ENCODE peak calls at places on chromosomes 6 and 20, in four cellular contexts. One of them, this sample, is unnamed.

GRCh38 chr6:71498643-71499042 is 210.0 kb downstream of the OGFRL1 start:
- DNase-seq in HFF-Myc: no peak
- DNase-seq in heart right ventricle: no peak
- DNase-seq in upper lobe of left lung: no peak
- DNase-seq in this sample: no peak

GRCh38 chr6:50147371-50147770 is 97.6 kb upstream of the DEFB112 start:
- DNase-seq in HFF-Myc: no peak
- DNase-seq in heart right ventricle: no peak
- DNase-seq in upper lobe of left lung: no peak
- DNase-seq in this sample: no peak

GRCh38 chr6:139518556-139519091 is 144.2 kb upstream of the CITED2 start:
- DNase-seq in HFF-Myc: no peak
- DNase-seq in heart right ventricle: no peak
- DNase-seq in upper lobe of left lung: no peak
- DNase-seq in this sample: no peak

GRCh38 chr6:137894779-137895385 is 27.8 kb downstream of the TNFAIP3 start:
- DNase-seq in HFF-Myc: no peak
- DNase-seq in heart right ventricle: no peak
- DNase-seq in upper lobe of left lung: no peak
- DNase-seq in this sample: no peak

GRCh38 chr6:88165087-88165876 is 865 bp downstream of the CNR1 start:
- DNase-seq in HFF-Myc: no peak
- DNase-seq in heart right ventricle: no peak
- DNase-seq in upper lobe of left lung: no peak
- DNase-seq in this sample: no peak

GRCh38 chr6:132052096-132052495 is 100.9 kb upstream of the CCN2 start:
- DNase-seq in HFF-Myc: no peak
- DNase-seq in heart right ventricle: no peak
- DNase-seq in upper lobe of left lung: no peak
- DNase-seq in this sample: no peak

GRCh38 chr6:91412532-91412931 is 825.7 kb upstream of the MAP3K7 start:
- DNase-seq in HFF-Myc: no peak
- DNase-seq in heart right ventricle: no peak
- DNase-seq in upper lobe of left lung: no peak
- DNase-seq in this sample: no peak

GRCh38 chr20:56861590-56861989 is 232.5 kb downstream of the TFAP2C start:
- DNase-seq in HFF-Myc: no peak
- DNase-seq in heart right ventricle: no peak
- DNase-seq in upper lobe of left lung: no peak
- DNase-seq in this sample: no peak

GRCh38 chr6:157106487-157106886 is 216.8 kb downstream of the TMEM242 start:
- DNase-seq in HFF-Myc: no peak
- DNase-seq in heart right ventricle: no peak
- DNase-seq in upper lobe of left lung: no peak
- DNase-seq in this sample: no peak

GRCh38 chr20:47136782-47137181 is 219.7 kb downstream of the ZMYND8 start:
- DNase-seq in HFF-Myc: no peak
- DNase-seq in heart right ventricle: no peak
- DNase-seq in upper lobe of left lung: no peak
- DNase-seq in this sample: no peak

GRCh38 chr6:36610576-36611336 is 16.6 kb downstream of the SRSF3 start:
- DNase-seq in HFF-Myc: no peak
- DNase-seq in heart right ventricle: no peak
- DNase-seq in upper lobe of left lung: no peak
- DNase-seq in this sample: peak; percentile 25

GRCh38 chr20:37179671-37180524 is 550 bp upstream of the MROH8 start:
- DNase-seq in HFF-Myc: no peak
- DNase-seq in heart right ventricle: no peak
- DNase-seq in upper lobe of left lung: no peak
- DNase-seq in this sample: no peak

GRCh38 chr20:56422131-56422823 is 10.2 kb downstream of the CASS4 start:
- DNase-seq in HFF-Myc: peak; percentile 71
- DNase-seq in heart right ventricle: no peak
- DNase-seq in upper lobe of left lung: no peak
- DNase-seq in this sample: no peak

GRCh38 chr6:69914015-69914485 is 47.7 kb downstream of the COL19A1 start:
- DNase-seq in HFF-Myc: no peak
- DNase-seq in heart right ventricle: no peak
- DNase-seq in upper lobe of left lung: no peak
- DNase-seq in this sample: no peak
- TF ChIP-seq CTCF in HFF-Myc: no peak
- TF ChIP-seq CTCF in heart right ventricle: no peak
- TF ChIP-seq CTCF in upper lobe of left lung: no peak
- TF ChIP-seq CTCF in this sample: no peak

GRCh38 chr20:4617484-4617883 is 104.2 kb upstream of the PRND start:
- DNase-seq in HFF-Myc: no peak
- DNase-seq in heart right ventricle: no peak
- DNase-seq in upper lobe of left lung: no peak
- DNase-seq in this sample: no peak

GRCh38 chr20:4613184-4613583 is 108.5 kb upstream of the PRND start:
- DNase-seq in HFF-Myc: no peak
- DNase-seq in heart right ventricle: no peak
- DNase-seq in upper lobe of left lung: no peak
- DNase-seq in this sample: no peak

GRCh38 chr20:4617019-4617418 is 104.7 kb upstream of the PRND start:
- DNase-seq in HFF-Myc: no peak
- DNase-seq in heart right ventricle: no peak
- DNase-seq in upper lobe of left lung: no peak
- DNase-seq in this sample: no peak

GRCh38 chr20:4610871-4611270 is 110.8 kb upstream of the PRND start:
- DNase-seq in HFF-Myc: no peak
- DNase-seq in heart right ventricle: no peak
- DNase-seq in upper lobe of left lung: no peak
- DNase-seq in this sample: no peak

DNA sequence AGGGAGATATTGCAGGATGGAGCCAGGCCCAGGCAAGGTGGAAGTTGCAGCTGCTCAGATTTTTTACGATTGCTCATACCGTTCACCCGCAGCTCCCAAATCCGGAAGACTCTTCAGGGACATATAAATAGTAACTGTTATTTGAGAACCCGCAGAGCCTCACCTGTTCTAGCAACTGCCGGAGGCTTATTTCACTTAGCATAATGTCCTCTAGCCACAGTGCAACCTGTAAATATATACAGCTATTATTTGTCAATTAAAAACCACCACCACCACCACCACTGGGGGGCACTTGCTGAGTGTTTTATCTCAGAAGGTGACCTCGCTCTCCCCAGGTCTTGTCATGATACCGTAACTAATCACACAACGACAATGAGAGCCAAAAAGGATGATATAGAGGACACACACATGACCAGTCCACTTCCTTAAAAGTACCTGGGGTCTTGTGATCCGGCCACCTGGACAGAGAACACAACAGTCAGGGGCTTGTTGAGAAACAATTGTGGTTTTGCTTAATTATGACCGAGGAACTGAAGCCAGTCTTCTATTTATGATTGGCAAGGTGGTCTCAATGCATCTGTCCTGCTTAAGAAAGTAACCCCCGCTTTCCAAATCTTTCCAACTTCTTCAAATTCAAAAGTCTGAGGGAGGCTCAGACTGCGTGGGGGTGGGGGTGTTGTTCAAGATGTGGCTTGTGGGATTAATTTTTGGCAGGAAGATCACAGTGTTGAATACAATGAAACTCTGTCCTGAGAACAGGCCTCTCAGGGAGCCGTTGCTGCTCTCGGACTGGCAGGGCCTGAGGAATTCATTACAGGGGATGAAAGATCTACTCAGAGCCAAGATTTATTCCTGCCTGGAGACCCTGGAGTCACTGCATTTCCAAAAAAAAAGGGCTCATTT is 107.7 kb upstream of the PRND start:
- DNase-seq in HFF-Myc: no peak
- DNase-seq in heart right ventricle: peak; percentile 23
- DNase-seq in upper lobe of left lung: no peak
- DNase-seq in this sample: peak; percentile 43
- H3K4me3 ChIP-seq in HFF-Myc: no peak overlapping the region
- H3K4me3 ChIP-seq in heart right ventricle: no peak overlapping the region
- H3K4me3 ChIP-seq in upper lobe of left lung: no peak overlapping the region
- H3K4me3 ChIP-seq in this sample: no peak overlapping the region

DNA sequence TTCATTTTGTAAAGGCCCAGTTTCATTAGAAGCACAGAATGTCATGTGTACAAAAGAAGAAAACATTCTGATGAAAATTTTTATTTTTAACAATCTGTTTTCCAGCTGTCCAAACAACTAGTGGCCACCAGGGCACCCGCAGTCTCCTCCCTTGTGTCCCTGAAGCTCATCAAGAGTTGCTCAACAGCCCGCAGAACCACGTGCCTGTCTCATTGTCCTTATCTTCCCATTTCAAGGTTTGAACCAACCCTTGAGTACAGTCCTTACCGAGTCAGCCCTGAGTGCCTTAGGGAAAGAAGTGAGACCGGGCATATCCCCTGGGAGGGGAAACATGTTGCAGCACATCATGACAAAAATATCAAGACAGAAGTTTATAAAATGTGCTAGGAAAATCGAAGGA is 15.9 kb upstream of the ZNF133 start:
- DNase-seq in HFF-Myc: peak; percentile 15
- DNase-seq in heart right ventricle: peak; percentile 42
- DNase-seq in upper lobe of left lung: no peak
- DNase-seq in this sample: peak; percentile 87
- TF ChIP-seq CTCF in HFF-Myc: peak; percentile 27
- TF ChIP-seq CTCF in heart right ventricle: no peak
- TF ChIP-seq CTCF in upper lobe of left lung: no peak
- TF ChIP-seq CTCF in this sample: peak; percentile 51

GRCh38 chr6:30683980-30684338 is 2.5 kb downstream of the PPP1R18 start:
- DNase-seq in HFF-Myc: no peak
- DNase-seq in heart right ventricle: no peak
- DNase-seq in upper lobe of left lung: no peak
- DNase-seq in this sample: no peak

GRCh38 chr6:30683137-30683979 is 3.1 kb downstream of the PPP1R18 start:
- DNase-seq in HFF-Myc: no peak
- DNase-seq in heart right ventricle: peak; percentile 48
- DNase-seq in upper lobe of left lung: no peak
- DNase-seq in this sample: no peak

GRCh38 chr6:30681696-30682180 is 4.7 kb downstream of the PPP1R18 start:
- DNase-seq in HFF-Myc: no peak
- DNase-seq in heart right ventricle: no peak
- DNase-seq in upper lobe of left lung: no peak
- DNase-seq in this sample: no peak

GRCh38 chr6:30684386-30685156 is 1.9 kb downstream of the PPP1R18 start:
- DNase-seq in HFF-Myc: no peak
- DNase-seq in heart right ventricle: peak; percentile 53
- DNase-seq in upper lobe of left lung: peak; percentile 74
- DNase-seq in this sample: peak; percentile 50

DNA sequence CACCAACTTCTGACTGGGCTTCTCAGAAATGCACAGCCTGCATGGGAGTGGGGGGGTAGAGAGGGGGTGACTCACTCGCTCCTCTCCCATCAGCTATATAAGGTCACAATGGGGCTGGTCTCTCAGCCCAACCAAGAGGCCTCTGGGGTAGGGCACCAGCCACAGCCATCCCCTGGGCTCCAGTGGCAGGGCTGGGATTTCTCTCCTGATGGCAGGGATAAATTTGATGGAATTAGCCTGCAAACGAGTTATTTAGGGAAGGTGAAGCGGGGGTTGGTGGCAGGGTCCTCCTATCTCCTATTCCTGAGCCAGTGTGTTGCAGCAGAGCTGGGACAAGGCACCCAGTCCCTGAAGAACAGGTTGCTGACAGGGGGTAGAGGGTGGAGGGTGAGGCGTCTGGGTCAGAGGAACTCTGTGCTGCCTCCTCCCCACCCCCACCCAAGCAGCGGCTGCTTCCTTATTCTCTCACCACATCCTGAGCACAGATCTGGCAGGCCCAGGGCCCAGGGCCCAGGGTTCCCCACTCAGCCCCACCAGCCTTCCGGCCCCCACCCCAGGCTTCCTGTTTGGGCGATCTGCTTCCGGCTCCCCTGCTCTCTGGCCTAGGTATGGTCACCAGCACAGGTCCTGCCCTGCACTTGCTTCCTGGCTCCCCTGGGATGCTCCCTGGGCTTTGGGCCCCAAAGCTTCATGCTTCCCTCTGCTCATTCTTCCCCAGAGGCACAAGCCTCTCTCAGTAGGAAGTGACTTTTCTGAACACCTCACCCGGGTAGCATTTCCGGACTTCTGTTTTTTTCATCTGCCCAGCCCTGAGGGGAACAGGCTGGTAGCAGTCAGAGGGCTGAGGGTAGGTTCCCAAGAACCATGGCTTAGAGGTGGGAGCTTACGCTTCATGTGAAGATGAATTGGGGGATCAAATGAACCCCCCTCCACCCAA is 4.0 kb downstream of the PPP1R18 start:
- DNase-seq in HFF-Myc: peak; percentile 59
- DNase-seq in heart right ventricle: peak; percentile 82
- DNase-seq in upper lobe of left lung: peak; percentile 88
- DNase-seq in this sample: peak; percentile 88
- H3K4me3 ChIP-seq in HFF-Myc: peak overlapping the region; percentile 79
- H3K4me3 ChIP-seq in heart right ventricle: peak overlapping the region; percentile 80
- H3K4me3 ChIP-seq in upper lobe of left lung: peak overlapping the region; percentile 70
- H3K4me3 ChIP-seq in this sample: peak overlapping the region; percentile 72

DNA sequence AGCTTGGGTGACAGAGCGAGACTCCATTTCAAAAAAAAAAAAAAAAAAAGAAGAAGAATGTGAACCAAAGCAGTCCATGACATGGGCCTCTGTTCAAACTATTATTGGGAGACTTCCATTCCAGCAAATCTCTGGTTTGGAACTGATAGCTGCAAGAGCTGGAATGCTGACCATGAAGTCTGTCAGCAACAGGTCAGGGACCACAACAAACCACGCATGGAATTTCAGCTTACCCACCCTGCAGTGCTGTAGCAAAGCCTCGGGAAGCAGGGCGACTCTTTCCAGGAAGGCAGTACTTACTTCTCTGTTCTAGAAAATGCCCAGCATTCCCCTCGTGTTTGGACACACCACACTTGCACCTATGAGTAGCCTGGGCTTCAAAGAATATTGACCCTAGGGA is 34.1 kb upstream of the TBC1D7 start:
- DNase-seq in HFF-Myc: peak; percentile 31
- DNase-seq in heart right ventricle: no peak
- DNase-seq in upper lobe of left lung: no peak
- DNase-seq in this sample: no peak
- TF ChIP-seq CTCF in HFF-Myc: no peak
- TF ChIP-seq CTCF in heart right ventricle: no peak
- TF ChIP-seq CTCF in upper lobe of left lung: no peak
- TF ChIP-seq CTCF in this sample: no peak

DNA sequence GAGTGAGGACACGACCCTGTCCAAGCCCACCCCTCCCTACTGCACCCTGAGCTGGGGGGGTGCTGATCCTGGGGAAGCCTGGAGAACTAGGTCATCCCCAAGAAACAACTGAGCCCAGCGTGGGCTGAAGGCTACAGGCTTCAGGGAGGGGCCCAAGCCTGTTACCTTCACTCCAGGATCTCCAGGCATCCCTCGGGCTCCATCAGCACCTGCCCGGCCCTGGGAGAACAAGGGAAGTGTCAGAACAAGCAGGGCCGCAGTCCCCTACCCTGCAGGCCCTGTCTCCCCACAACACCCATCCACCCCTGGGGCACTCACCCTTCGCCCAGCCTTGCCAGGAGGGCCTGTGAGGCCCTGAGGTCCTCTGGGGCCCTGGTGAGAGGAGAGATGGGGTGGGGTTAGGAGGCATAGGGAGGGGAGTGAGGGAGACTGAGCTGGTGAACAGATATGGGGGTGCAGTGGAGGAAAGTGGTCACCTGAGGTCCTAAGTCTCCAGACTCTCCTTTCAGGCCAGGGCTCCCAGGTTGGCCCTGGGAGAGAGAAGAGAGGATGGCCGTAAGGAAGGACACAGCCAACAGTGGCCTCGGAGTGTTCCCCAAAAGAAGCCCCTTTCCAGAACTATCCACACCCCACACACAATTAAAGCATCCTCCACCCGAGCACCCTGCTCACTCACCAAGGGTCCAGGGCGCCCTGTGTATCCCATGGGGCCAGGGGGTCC is 13.4 kb downstream of the COL11A2 start:
- DNase-seq in HFF-Myc: no peak
- DNase-seq in heart right ventricle: no peak
- DNase-seq in upper lobe of left lung: peak; percentile 36
- DNase-seq in this sample: no peak
- H3K4me3 ChIP-seq in HFF-Myc: no peak overlapping the region
- H3K4me3 ChIP-seq in heart right ventricle: no peak overlapping the region
- H3K4me3 ChIP-seq in upper lobe of left lung: no peak overlapping the region
- H3K4me3 ChIP-seq in this sample: no peak overlapping the region

GRCh38 chr20:44576297-44576696 is 6.1 kb upstream of the PKIG start:
- DNase-seq in HFF-Myc: peak; percentile 52
- DNase-seq in heart right ventricle: no peak
- DNase-seq in upper lobe of left lung: no peak
- DNase-seq in this sample: no peak
- TF ChIP-seq CTCF in HFF-Myc: peak; percentile 53
- TF ChIP-seq CTCF in heart right ventricle: peak; percentile 56
- TF ChIP-seq CTCF in upper lobe of left lung: no peak
- TF ChIP-seq CTCF in this sample: peak; percentile 26

This sample was measured in adrenal gland.